ENCODE peak calls at places on chromosomes 2 and 18, in six cellular contexts. X, Z, U, H, M and O are unnamed samples.

GRCh38 chr2:228242591-228242990 is 61.1 kb upstream of the SPHKAP start:
- DNase-seq in X (no peak), H (no peak), Z (no peak), U (no peak), M (no peak), O (no peak)

GRCh38 chr18:76518073-76518472 is 23.0 kb upstream of the ZNF516 start:
- DNase-seq in X (no peak), Z (no peak), M (no peak), H (no peak), U (peak; percentile 32), O (no peak)

GRCh38 chr18:61731169-61731568 is 161.6 kb downstream of the RNF152 start:
- DNase-seq in M (no peak), H (no peak), Z (no peak), U (peak; percentile 30), X (no peak), O (no peak)

GRCh38 chr18:55908790-55909408 is 320.9 kb upstream of the TCF4 start:
- DNase-seq in H (no peak), M (no peak), X (no peak), Z (no peak), U (peak; percentile 26), O (no peak)

GRCh38 chr2:101500860-101501259 is 25.9 kb upstream of the RFX8 start:
- DNase-seq in Z (no peak), U (peak; percentile 34), X (no peak), M (no peak), H (no peak), O (no peak)

GRCh38 chr2:196823750-196824149 is 14.6 kb upstream of the C2orf66 start:
- DNase-seq in Z (no peak), H (no peak), X (no peak), U (peak; percentile 86), M (no peak), O (no peak)

GRCh38 chr2:207594731-207595130 is 30.5 kb downstream of the METTL21A start:
- DNase-seq in U (no peak), Z (no peak), X (no peak), H (no peak), M (no peak), O (no peak)

GRCh38 chr18:28875059-28875458 is 698.1 kb upstream of the CDH2 start:
- DNase-seq in M (no peak), X (no peak), H (no peak), Z (no peak), U (no peak), O (no peak)

GRCh38 chr2:77018219-77018618 is 504.0 kb downstream of the LRRTM4 start:
- DNase-seq in M (no peak), Z (no peak), H (no peak), X (no peak), U (no peak), O (no peak)

GRCh38 chr2:62999905-63000304 is 50.7 kb upstream of the OTX1 start:
- DNase-seq in Z (no peak), M (no peak), U (no peak), X (peak; percentile 45), H (peak; percentile 36), O (no peak)

GRCh38 chr2:240234503-240234951 is 94.1 kb upstream of the OTOS start:
- DNase-seq in Z (peak; percentile 35), U (peak; percentile 8), X (no peak), H (peak; percentile 14), M (peak; percentile 25), O (no peak)

GRCh38 chr2:237315881-237316225 is 98.1 kb downstream of the COL6A3 start:
- DNase-seq in M (no peak), X (no peak), Z (no peak), H (no peak), U (peak; percentile 86), O (no peak)

GRCh38 chr18:46916551-46917107 is 678 bp downstream of the PIAS2 start:
- DNase-seq in M (peak; percentile 67), U (peak; percentile 36), X (no peak), Z (no peak), H (no peak), O (no peak)

GRCh38 chr2:212193066-212193465 is 345.5 kb downstream of the ERBB4 start:
- DNase-seq in M (no peak), U (no peak), Z (no peak), X (no peak), H (no peak), O (no peak)

GRCh38 chr18:38459595-38459994 is 894.0 kb upstream of the CELF4 start:
- DNase-seq in H (no peak), M (no peak), X (no peak), U (no peak), Z (no peak), O (no peak)

GRCh38 chr2:127053731-127054603 is 53.0 kb downstream of the BIN1 start:
- DNase-seq in M (no peak), H (peak; percentile 15), Z (peak; percentile 19), X (peak; percentile 85), U (no peak), O (no peak)

GRCh38 chr2:240459401-240460242 is 24.2 kb downstream of the GPC1 start:
- DNase-seq in X (peak; percentile 50), M (no peak), Z (peak; percentile 27), U (no peak), H (peak; percentile 13), O (no peak)

GRCh38 chr2:57432528-57432927 is 614.1 kb upstream of the VRK2 start:
- DNase-seq in X (no peak), H (no peak), M (no peak), U (no peak), Z (no peak), O (no peak)

GRCh38 chr18:22032392-22032961 is 136.9 kb upstream of the GATA6 start:
- DNase-seq in U (peak; percentile 92), Z (no peak), M (no peak), X (no peak), H (no peak), O (no peak)

GRCh38 chr2:25655316-25655715 is 18.1 kb downstream of the DTNB start:
- DNase-seq in Z (no peak), X (no peak), U (no peak), H (no peak), M (no peak), O (no peak)

GRCh38 chr2:75076088-75076487 is 117.6 kb downstream of the POLE4 start:
- DNase-seq in X (no peak), M (no peak), U (no peak), H (no peak), Z (no peak), O (no peak)

GRCh38 chr2:101294861-101295260 is 13.6 kb downstream of the RNF149 start:
- DNase-seq in M (no peak), U (no peak), X (no peak), H (no peak), Z (no peak), O (no peak)

GRCh38 chr2:33069894-33070651 is 123.3 kb downstream of the LTBP1 start:
- DNase-seq in M (no peak), U (peak; percentile 100), Z (no peak), X (peak; percentile 82), H (no peak), O (peak; percentile 90)

GRCh38 chr2:239000089-239000488 is 152.2 kb downstream of the TWIST2 start:
- DNase-seq in X (no peak), U (no peak), H (no peak), M (peak; percentile 25), Z (no peak), O (peak; percentile 44)

GRCh38 chr2:122740594-122740948 is 985.1 kb downstream of the TSN start:
- DNase-seq in Z (no peak), X (no peak), M (no peak), H (no peak), U (no peak), O (no peak)

GRCh38 chr2:122739732-122740593 is 984.5 kb downstream of the TSN start:
- DNase-seq in Z (no peak), U (no peak), H (no peak), X (no peak), M (no peak), O (no peak)

GRCh38 chr2:122734756-122735155 is 979.3 kb downstream of the TSN start:
- DNase-seq in X (no peak), M (no peak), U (no peak), H (no peak), Z (no peak), O (no peak)

GRCh38 chr2:122736279-122736678 is 980.8 kb downstream of the TSN start:
- DNase-seq in H (no peak), Z (no peak), U (no peak), X (no peak), M (no peak), O (no peak)

DNA sequence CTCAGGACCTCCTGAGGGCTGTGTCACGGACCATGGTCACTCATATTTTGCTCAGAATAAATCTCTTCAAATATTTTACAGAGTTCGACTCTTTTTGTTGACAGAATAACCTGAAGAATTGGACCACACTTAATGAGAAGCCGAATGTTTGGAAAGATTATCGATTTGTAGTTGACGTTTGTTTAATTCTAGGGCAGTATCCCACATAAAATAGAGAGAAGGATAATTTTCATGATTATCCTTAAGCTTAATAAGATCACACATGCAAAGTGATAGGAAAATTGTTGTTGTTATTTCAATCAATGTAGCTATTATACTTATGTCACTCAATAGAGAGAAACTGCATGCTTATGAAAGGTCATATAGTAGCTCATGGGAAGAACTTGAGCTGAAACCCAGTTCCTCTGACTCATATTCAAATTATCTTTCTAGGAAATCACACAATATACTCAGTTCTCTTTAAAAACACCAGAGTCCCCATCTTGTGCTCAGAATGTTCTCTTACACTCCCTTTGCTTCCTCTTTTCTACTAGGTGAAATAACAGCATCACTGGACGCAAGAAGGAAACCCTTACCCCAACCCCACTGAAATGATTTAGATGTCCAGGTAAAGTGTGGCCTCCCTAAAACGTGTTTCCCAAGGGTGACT is 982.1 kb downstream of the TSN start:
- DNase-seq in H (no peak), U (no peak), M (no peak), X (no peak), Z (no peak), O (no peak)
- TF ChIP-seq CTCF in H (no peak), U (no peak), M (no peak), X (no peak), Z (no peak), O (no peak)

DNA sequence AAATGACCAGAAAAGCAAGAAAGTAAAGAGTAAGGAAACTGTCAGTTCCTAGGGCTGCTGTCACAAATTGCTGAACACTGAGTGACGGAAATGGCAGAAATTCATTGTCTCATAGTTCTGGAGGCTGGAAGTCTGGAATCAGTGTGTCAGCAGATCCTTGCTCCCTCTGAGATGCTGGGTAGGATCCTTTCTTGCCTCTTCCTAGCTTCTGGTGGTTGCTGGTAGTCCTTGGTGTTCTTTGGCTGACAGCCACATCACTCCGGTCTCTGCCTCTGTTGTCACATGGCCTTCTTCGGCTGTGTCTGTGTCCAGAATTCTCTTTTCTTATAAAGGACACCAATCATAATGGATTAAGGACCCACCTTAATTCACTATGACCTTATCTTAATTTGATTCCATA is 21.9 kb downstream of the PLEKHB2 start:
- DNase-seq in M (no peak), U (no peak), Z (no peak), H (no peak), X (no peak), O (no peak)
- H3K27ac ChIP-seq in M (no peak overlapping the region), U (no peak overlapping the region), Z (no peak overlapping the region), H (no peak overlapping the region), X (no peak overlapping the region), O (no peak overlapping the region)

GRCh38 chr2:231134910-231135650 is 10.2 kb upstream of the HTR2B start:
- DNase-seq in Z (no peak), X (no peak), H (no peak), M (no peak), U (no peak), O (no peak)
- H3K4me1 ChIP-seq in Z (no peaks in the 10 kb centered on the region), X (peaks cover 35% of the 10 kb centered on the region), H (peaks cover 36% of the 10 kb centered on the region), M (no peaks in the 10 kb centered on the region), U (peaks cover 21% of the 10 kb centered on the region), O (no peaks in the 10 kb centered on the region)

GRCh38 chr2:120436885-120437603 is 91.1 kb downstream of the INHBB start:
- DNase-seq in Z (no peak), U (peak; percentile 13), X (no peak), H (no peak), M (no peak), O (no peak)
- TF ChIP-seq CTCF in Z (no peak), U (peak; percentile 44), X (peak; percentile 26), H (peak; percentile 46), M (no peak), O (no peak)

GRCh38 chr2:37571571-37572136 is 99.8 kb downstream of the CDC42EP3 start:
- DNase-seq in U (no peak), X (no peak), M (no peak), H (no peak), Z (no peak), O (no peak)
- H3K27ac ChIP-seq in U (no peak overlapping the region), X (peak overlapping the region; percentile 42), M (no peak overlapping the region), H (no peak overlapping the region), Z (no peak overlapping the region), O (peak overlapping the region; percentile 18)